ENCODE peak calls at places on chromosomes 2 and 18, in six cellular contexts. X, P, K, Q, C and O are unnamed samples.

GRCh38 chr2:218962859-218963492 is 3.5 kb downstream of the CDK5R2 start:
- DNase-seq in X (peak; percentile 98), C (peak; percentile 99), P (peak; percentile 73), K (peak; percentile 94), Q (peak; percentile 42), O (peak; percentile 98)

GRCh38 chr2:240249423-240250149 is 109.1 kb upstream of the OTOS start:
- DNase-seq in C (no peak), P (no peak), Q (no peak), K (no peak), X (no peak), O (peak; percentile 29)

GRCh38 chr18:58225101-58225500 is 181.1 kb downstream of the NEDD4L start:
- DNase-seq in Q (peak; percentile 37), X (no peak), K (no peak), P (no peak), C (no peak), O (no peak)

GRCh38 chr2:26616032-26616863 is 24.9 kb downstream of the CIB4 start:
- DNase-seq in C (no peak), X (no peak), K (no peak), Q (no peak), P (no peak), O (peak; percentile 22)

GRCh38 chr2:106058469-106059137 is 135.5 kb downstream of the UXS1 start:
- DNase-seq in X (no peak), K (no peak), C (no peak), Q (no peak), P (no peak), O (no peak)

GRCh38 chr18:64132871-64133270 is 16.0 kb downstream of the LINC00305 start:
- DNase-seq in K (no peak), Q (no peak), C (no peak), X (no peak), P (no peak), O (no peak)

GRCh38 chr2:45404807-45405297 is 206.2 kb downstream of the SRBD1 start:
- DNase-seq in C (no peak), X (no peak), P (no peak), K (no peak), Q (peak; percentile 19), O (no peak)

GRCh38 chr2:83990601-83991000 is 468.5 kb downstream of the SUCLG1 start:
- DNase-seq in P (no peak), X (no peak), Q (no peak), K (no peak), C (no peak), O (no peak)

GRCh38 chr2:36367497-36368353 is 12.1 kb downstream of the CRIM1 start:
- DNase-seq in C (no peak), X (peak; percentile 90), Q (no peak), P (no peak), K (no peak), O (no peak)

GRCh38 chr2:182897137-182897536 is 30.7 kb upstream of the FRZB start:
- DNase-seq in Q (peak; percentile 71), P (peak; percentile 92), C (no peak), K (no peak), X (no peak), O (no peak)

GRCh38 chr2:47521666-47522285 is 118.8 kb downstream of the MSH2 start:
- DNase-seq in X (no peak), K (no peak), P (no peak), Q (no peak), C (no peak), O (no peak)

GRCh38 chr2:26752636-26753035 is 11.4 kb upstream of the SLC35F6 start:
- DNase-seq in P (no peak), K (no peak), Q (no peak), X (peak; percentile 71), C (no peak), O (no peak)

GRCh38 chr2:172098650-172099471 is 3.8 kb downstream of the DLX2 start:
- DNase-seq in K (peak; percentile 58), Q (peak; percentile 79), X (peak; percentile 85), P (peak; percentile 71), C (peak; percentile 69), O (no peak)

GRCh38 chr2:240200230-240201051 is 60.0 kb upstream of the OTOS start:
- DNase-seq in X (no peak), K (no peak), C (peak; percentile 13), Q (no peak), P (peak; percentile 6), O (peak; percentile 26)

GRCh38 chr2:109447811-109448210 is 166.0 kb downstream of the SEPTIN10 start:
- DNase-seq in P (no peak), C (no peak), Q (no peak), X (no peak), K (no peak), O (no peak)

GRCh38 chr2:62660582-62661262 is 44.8 kb upstream of the EHBP1 start:
- DNase-seq in P (peak; percentile 89), X (no peak), Q (peak; percentile 86), C (no peak), K (no peak), O (no peak)

GRCh38 chr2:205721057-205721767 is 38.9 kb downstream of the NRP2 start:
- DNase-seq in Q (no peak), K (no peak), P (no peak), C (no peak), X (peak; percentile 84), O (peak; percentile 43)

GRCh38 chr2:30940805-30941204 is 133.6 kb upstream of the CAPN13 start:
- DNase-seq in X (no peak), C (no peak), Q (no peak), K (no peak), P (no peak), O (no peak)

GRCh38 chr2:110978148-110978547 is 142.6 kb upstream of the BCL2L11 start:
- DNase-seq in K (no peak), C (no peak), Q (no peak), P (no peak), X (no peak), O (no peak)

GRCh38 chr2:235716875-235717496 is 223.1 kb downstream of the AGAP1 start:
- DNase-seq in K (no peak), C (no peak), X (no peak), Q (peak; percentile 64), P (peak; percentile 45), O (no peak)

GRCh38 chr2:55223958-55224760 is 7.9 kb downstream of the CLHC1 start:
- DNase-seq in K (no peak), C (no peak), Q (no peak), X (peak; percentile 23), P (no peak), O (peak; percentile 36)

GRCh38 chr2:142722569-142722968 is 154.9 kb upstream of the KYNU start:
- DNase-seq in Q (peak; percentile 63), X (no peak), C (no peak), P (peak; percentile 86), K (no peak), O (no peak)

GRCh38 chr2:142724713-142725349 is 152.6 kb upstream of the KYNU start:
- DNase-seq in X (no peak), K (no peak), Q (no peak), C (no peak), P (no peak), O (no peak)

GRCh38 chr2:142724186-142724585 is 153.3 kb upstream of the KYNU start:
- DNase-seq in K (no peak), X (no peak), Q (peak; percentile 32), P (no peak), C (no peak), O (no peak)

GRCh38 chr2:142722086-142722485 is 155.4 kb upstream of the KYNU start:
- DNase-seq in C (no peak), Q (no peak), X (no peak), P (no peak), K (no peak), O (no peak)

GRCh38 chr2:142723236-142723635 is 154.2 kb upstream of the KYNU start:
- DNase-seq in Q (no peak), X (no peak), P (no peak), C (no peak), K (no peak), O (no peak)
- H2BK15ac ChIP-seq in Q (no peak overlapping the region), X (no peak overlapping the region), P (peak overlapping the region; percentile 44), C (no peak overlapping the region), K (no peak overlapping the region), O (no peak overlapping the region)

GRCh38 chr2:231711677-231712461 is 3.5 kb downstream of the PTMA start:
- DNase-seq in Q (peak; percentile 15), X (no peak), P (no peak), C (no peak), K (no peak), O (no peak)
- H2BK15ac ChIP-seq in Q (no peak overlapping the region), X (no peak overlapping the region), P (no peak overlapping the region), C (no peak overlapping the region), K (no peak overlapping the region), O (no peak overlapping the region)

GRCh38 chr2:237940828-237941227 is 26.0 kb upstream of the UBE2F start:
- DNase-seq in C (no peak), Q (no peak), X (no peak), K (no peak), P (no peak), O (no peak)

GRCh38 chr2:237942512-237942897 is 24.3 kb upstream of the UBE2F start:
- DNase-seq in P (no peak), X (no peak), Q (no peak), K (no peak), C (no peak), O (no peak)

GRCh38 chr2:237943395-237944094 is 23.3 kb upstream of the UBE2F start:
- DNase-seq in K (no peak), X (no peak), Q (no peak), P (no peak), C (no peak), O (no peak)

GRCh38 chr2:237939251-237939650 is 27.6 kb upstream of the UBE2F start:
- DNase-seq in P (peak; percentile 80), Q (peak; percentile 35), X (no peak), K (no peak), C (no peak), O (no peak)

DNA sequence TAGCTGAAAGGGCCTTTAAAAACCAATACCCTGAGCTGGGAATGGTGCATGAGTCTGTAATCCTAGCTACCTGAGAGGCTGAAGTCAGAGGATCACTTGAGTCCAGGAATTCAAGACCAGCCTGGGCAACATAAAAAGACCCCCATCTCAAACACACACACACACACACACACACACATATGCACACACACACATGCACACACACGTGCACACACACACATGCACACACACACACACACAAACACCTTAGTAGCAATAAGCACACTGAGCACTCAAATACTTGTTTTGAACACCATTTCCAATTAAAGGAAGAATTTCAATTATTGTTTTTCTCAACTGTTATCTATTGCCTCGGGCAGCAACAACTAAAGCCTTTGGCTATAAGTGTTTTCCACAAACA is 25.6 kb upstream of the UBE2F start:
- DNase-seq in C (no peak), X (no peak), K (no peak), P (no peak), Q (no peak), O (no peak)
- H2BK15ac ChIP-seq in C (peak overlapping the region; percentile 81), X (no peak overlapping the region), K (no peak overlapping the region), P (no peak overlapping the region), Q (no peak overlapping the region), O (no peak overlapping the region)

DNA sequence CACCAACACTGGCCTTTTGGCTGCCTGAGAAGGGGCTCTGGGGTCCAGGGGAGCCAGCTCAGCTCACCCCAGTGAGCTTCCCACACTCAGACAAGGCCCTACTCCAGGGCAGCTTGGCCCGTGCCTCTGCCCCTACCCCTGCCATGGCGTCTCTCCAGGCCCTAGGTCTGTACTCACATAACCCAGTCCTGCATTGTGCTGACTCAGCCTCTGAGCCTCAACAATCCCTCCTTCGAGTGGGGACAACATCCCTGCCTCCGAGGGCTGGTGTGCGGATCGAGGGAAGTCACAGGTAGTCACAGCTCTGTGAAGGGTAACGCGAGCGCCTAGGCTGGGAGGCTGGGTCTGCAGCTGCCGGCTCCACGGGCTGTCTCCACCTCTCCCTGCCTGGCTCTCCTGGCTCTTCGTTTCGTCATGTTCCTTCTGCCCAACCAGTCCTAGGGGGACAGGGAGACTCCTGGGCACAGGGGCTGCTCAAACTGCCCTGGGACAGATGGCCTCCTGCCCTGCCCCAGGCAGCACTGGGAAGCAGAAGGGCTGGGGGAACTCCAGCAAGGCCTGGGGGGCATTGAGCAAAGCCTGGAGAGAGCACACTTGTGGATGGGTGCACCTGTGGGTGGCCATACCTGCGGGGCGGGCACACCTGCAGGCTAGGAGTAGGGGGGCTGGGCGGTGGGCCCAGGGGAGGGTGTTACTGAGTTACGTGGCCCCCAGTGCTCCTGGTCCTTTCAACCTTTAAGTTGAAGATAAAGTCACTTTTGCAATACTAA is 74.6 kb downstream of the RRM2 start:
- DNase-seq in K (no peak), P (no peak), C (no peak), Q (no peak), X (no peak), O (no peak)
- H2BK15ac ChIP-seq in K (no peak overlapping the region), P (no peak overlapping the region), C (no peak overlapping the region), Q (no peak overlapping the region), X (no peak overlapping the region), O (no peak overlapping the region)